ENCODE peak calls at places on chromosome 14, in five cellular contexts. One of them, this sample, is unnamed.

GRCh38 chr14:71395151-71395604 is 487.9 kb downstream of the PCNX1 start:
- DNase-seq in H9: no peak
- DNase-seq in astrocyte of the spinal cord: no peak
- DNase-seq in GM10248: no peak
- DNase-seq in IMR-90: no peak
- DNase-seq in this sample: no peak

GRCh38 chr14:68979722-68980552 is 835 bp upstream of the ACTN1 start:
- DNase-seq in GM10248: no peak
- DNase-seq in astrocyte of the spinal cord: peak
- DNase-seq in H9: peak
- DNase-seq in IMR-90: peak
- DNase-seq in this sample: no peak

GRCh38 chr14:36524874-36525745 is 5.1 kb upstream of the NKX2-1 start:
- DNase-seq in GM10248: peak
- DNase-seq in IMR-90: no peak
- DNase-seq in astrocyte of the spinal cord: no peak
- DNase-seq in H9: peak
- DNase-seq in this sample: no peak

GRCh38 chr14:25049127-25049558 is 804 bp downstream of the STXBP6 start:
- DNase-seq in IMR-90: no peak
- DNase-seq in GM10248: no peak
- DNase-seq in astrocyte of the spinal cord: peak
- DNase-seq in H9: no peak
- DNase-seq in this sample: no peak

GRCh38 chr14:55302770-55303472 is 31.7 kb downstream of the FBXO34 start:
- DNase-seq in astrocyte of the spinal cord: no peak
- DNase-seq in H9: no peak
- DNase-seq in GM10248: no peak
- DNase-seq in IMR-90: no peak
- DNase-seq in this sample: no peak

GRCh38 chr14:66508846-66509621 is 1.1 kb downstream of the GPHN start:
- DNase-seq in IMR-90: peak
- DNase-seq in H9: peak
- DNase-seq in astrocyte of the spinal cord: peak
- DNase-seq in GM10248: peak
- DNase-seq in this sample: peak

GRCh38 chr14:104878582-104878981 is 13.5 kb downstream of the CEP170B start:
- DNase-seq in astrocyte of the spinal cord: no peak
- DNase-seq in IMR-90: no peak
- DNase-seq in H9: no peak
- DNase-seq in GM10248: no peak
- DNase-seq in this sample: no peak

GRCh38 chr14:36208690-36209278 is 32.3 kb upstream of the PTCSC3 start:
- DNase-seq in astrocyte of the spinal cord: no peak
- DNase-seq in IMR-90: no peak
- DNase-seq in H9: no peak
- DNase-seq in GM10248: no peak
- DNase-seq in this sample: no peak

GRCh38 chr14:83071888-83072501 is 1538.3 kb upstream of the SEL1L start:
- DNase-seq in GM10248: peak
- DNase-seq in astrocyte of the spinal cord: no peak
- DNase-seq in H9: no peak
- DNase-seq in IMR-90: peak
- DNase-seq in this sample: no peak
- TF ChIP-seq CTCF in GM10248: peak
- TF ChIP-seq CTCF in astrocyte of the spinal cord: peak
- TF ChIP-seq CTCF in H9: peak
- TF ChIP-seq CTCF in IMR-90: peak
- TF ChIP-seq CTCF in this sample: no peak

GRCh38 chr14:50855558-50855957 is 16.3 kb upstream of the ABHD12B start:
- DNase-seq in IMR-90: no peak
- DNase-seq in astrocyte of the spinal cord: no peak
- DNase-seq in H9: no peak
- DNase-seq in GM10248: no peak
- DNase-seq in this sample: no peak
- TF ChIP-seq CTCF in IMR-90: peak
- TF ChIP-seq CTCF in astrocyte of the spinal cord: no peak
- TF ChIP-seq CTCF in H9: peak
- TF ChIP-seq CTCF in GM10248: no peak
- TF ChIP-seq CTCF in this sample: no peak

GRCh38 chr14:101380940-101381339 is 180.4 kb upstream of the DIO3 start:
- DNase-seq in GM10248: no peak
- DNase-seq in H9: no peak
- DNase-seq in astrocyte of the spinal cord: no peak
- DNase-seq in IMR-90: no peak
- DNase-seq in this sample: no peak
- TF ChIP-seq CTCF in GM10248: no peak
- TF ChIP-seq CTCF in H9: no peak
- TF ChIP-seq CTCF in astrocyte of the spinal cord: no peak
- TF ChIP-seq CTCF in IMR-90: no peak
- TF ChIP-seq CTCF in this sample: no peak

DNA sequence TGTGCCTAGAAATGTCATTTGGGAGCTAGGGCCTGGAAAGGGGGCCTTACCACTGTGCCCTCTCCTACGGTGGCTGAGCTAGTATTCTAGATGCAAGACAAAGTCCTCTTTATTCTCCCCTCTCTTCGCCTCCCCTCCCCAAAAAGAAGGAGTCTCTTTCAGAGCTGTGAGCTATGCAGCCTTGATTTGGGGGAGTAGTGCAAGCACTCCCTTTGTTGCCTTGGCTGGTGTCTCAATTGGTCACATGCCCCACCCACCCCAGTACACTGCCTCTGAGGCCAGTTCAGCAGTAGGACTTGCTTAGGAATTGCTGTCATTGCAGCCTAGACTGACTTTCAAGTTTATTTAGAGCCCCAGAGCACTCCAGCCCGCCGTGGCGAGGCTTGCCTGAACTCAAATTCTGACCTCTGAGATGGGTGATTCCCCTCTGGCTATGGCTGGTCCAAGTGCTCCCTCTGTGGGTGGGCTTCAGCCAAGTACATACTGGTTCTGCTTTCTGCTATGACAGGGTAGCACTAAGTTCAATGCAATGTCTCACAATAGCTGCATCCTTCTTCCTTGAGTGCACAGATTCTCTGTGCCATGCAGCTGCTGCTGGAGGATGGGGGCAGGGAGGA is 37.0 kb upstream of the FBXO33 start:
- DNase-seq in IMR-90: no peak
- DNase-seq in H9: peak
- DNase-seq in GM10248: no peak
- DNase-seq in astrocyte of the spinal cord: no peak
- DNase-seq in this sample: peak
- TF ChIP-seq CTCF in IMR-90: peak
- TF ChIP-seq CTCF in H9: peak
- TF ChIP-seq CTCF in GM10248: peak
- TF ChIP-seq CTCF in astrocyte of the spinal cord: peak
- TF ChIP-seq CTCF in this sample: no peak

GRCh38 chr14:21768875-21769257 is 95.2 kb upstream of the OR4E1 start:
- DNase-seq in GM10248: no peak
- DNase-seq in H9: no peak
- DNase-seq in IMR-90: no peak
- DNase-seq in astrocyte of the spinal cord: no peak
- DNase-seq in this sample: no peak

GRCh38 chr14:21771671-21772070 is 98.1 kb upstream of the OR4E1 start:
- DNase-seq in astrocyte of the spinal cord: no peak
- DNase-seq in H9: no peak
- DNase-seq in IMR-90: no peak
- DNase-seq in GM10248: no peak
- DNase-seq in this sample: no peak

DNA sequence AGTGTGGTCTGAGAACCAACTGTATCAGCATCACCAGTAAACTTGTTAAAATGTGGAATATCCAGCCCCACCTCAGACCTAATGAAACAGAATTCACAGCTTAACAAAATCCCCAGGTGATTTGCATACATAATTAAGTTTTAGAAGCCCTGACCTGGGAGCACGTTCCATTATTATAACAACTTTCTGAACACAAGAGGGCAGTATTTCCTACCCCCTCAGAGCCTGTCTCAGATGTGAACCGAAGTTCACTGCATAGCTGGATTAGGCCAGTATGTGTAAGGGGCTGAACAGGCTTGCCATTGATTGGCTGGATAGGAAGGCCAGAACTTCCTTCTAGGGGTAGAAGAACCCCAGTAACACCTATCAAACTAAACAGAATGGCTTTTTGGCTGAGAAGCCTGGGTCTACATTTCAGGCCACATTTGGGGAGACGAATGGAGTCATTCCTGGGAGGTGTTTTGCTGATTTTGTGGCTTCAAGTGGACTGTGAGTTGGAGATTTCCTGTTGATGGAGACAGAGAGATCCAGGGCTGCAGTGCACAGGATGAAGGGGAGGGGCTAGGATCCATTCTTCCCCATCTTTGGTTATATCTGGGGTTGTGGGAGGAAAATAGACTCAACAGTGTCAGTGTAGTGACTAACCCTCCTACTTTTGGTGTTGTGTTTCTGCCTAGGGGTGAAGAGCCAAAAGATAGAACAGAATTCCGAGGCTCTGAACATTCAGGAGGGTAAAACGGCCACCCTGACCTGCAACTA is 94.7 kb upstream of the OR4E1 start:
- DNase-seq in GM10248: peak
- DNase-seq in H9: peak
- DNase-seq in IMR-90: peak
- DNase-seq in astrocyte of the spinal cord: peak
- DNase-seq in this sample: no peak
- TF ChIP-seq CTCF in GM10248: peak
- TF ChIP-seq CTCF in H9: peak
- TF ChIP-seq CTCF in IMR-90: peak
- TF ChIP-seq CTCF in astrocyte of the spinal cord: peak
- TF ChIP-seq CTCF in this sample: no peak

DNA sequence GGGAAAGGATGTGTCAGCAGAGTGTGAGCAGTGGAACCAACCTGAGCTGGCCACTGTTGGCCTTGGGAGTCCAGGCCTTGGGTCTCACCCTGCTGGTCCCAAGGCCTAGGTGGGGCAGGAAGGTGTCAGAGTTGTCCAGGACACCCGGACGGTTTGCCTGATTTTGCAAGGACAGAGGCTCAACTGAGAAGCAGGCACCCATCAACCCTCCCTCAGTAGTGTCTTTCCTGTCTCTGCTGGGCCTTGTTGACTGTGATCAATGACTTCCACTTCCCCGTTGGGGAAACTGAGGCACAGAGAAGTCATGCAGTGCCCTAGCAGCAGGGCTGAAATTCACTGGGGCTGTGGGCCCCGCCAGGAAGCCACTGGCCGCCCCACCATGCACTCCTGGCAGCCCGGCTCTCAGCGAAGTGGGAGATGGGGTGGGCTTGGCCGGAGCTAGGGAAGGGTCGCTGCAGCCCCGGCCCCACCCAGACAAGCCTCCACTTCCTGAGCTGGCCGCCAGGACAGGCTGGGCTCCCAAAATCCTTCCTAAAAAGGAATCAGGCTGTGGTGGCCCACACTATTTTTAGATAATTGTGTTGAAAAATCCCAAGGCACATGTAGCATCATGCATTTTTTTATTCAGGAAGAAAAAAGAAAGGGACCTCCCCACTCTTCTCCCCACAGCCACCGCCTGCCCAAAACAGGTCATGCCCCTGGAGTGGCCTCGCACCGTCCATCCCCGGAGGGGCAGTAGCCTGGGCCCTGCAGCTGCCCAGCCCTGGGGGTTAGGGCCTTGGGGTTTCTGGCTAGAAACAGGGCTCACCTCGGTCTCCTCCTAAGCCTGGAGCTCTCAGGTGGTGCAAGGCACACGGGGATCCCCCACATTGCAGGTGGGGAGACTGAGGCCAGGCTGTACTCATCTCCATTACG is 127.4 kb downstream of the CALM1 start:
- DNase-seq in H9: no peak
- DNase-seq in IMR-90: no peak
- DNase-seq in GM10248: no peak
- DNase-seq in astrocyte of the spinal cord: no peak
- DNase-seq in this sample: no peak
- TF ChIP-seq CTCF in H9: no peak
- TF ChIP-seq CTCF in IMR-90: no peak
- TF ChIP-seq CTCF in GM10248: no peak
- TF ChIP-seq CTCF in astrocyte of the spinal cord: no peak
- TF ChIP-seq CTCF in this sample: no peak

GRCh38 chr14:57293851-57294837 is 25.4 kb downstream of the AP5M1 start:
- DNase-seq in IMR-90: peak
- DNase-seq in GM10248: no peak
- DNase-seq in astrocyte of the spinal cord: peak
- DNase-seq in H9: no peak
- DNase-seq in this sample: no peak
- TF ChIP-seq CTCF in IMR-90: peak
- TF ChIP-seq CTCF in GM10248: no peak
- TF ChIP-seq CTCF in astrocyte of the spinal cord: no peak
- TF ChIP-seq CTCF in H9: peak
- TF ChIP-seq CTCF in this sample: no peak